ENCODE peak calls at places on chromosomes 6 and 20, in five cellular contexts. S, J, V, C and L are unnamed samples.

GRCh38 chr6:18121580-18122127 is 823 bp downstream of the NHLRC1 start:
- DNase-seq in S (no peak), J (peak; percentile 71), V (no peak), C (peak; percentile 29), L (no peak)

GRCh38 chr6:89925826-89926225 is 31.6 kb downstream of the GJA10 start:
- DNase-seq in S (no peak), J (no peak), V (peak; percentile 53), C (no peak), L (no peak)

GRCh38 chr6:146593978-146594377 is 4.8 kb upstream of the ADGB start:
- DNase-seq in S (no peak), J (no peak), V (no peak), C (no peak), L (no peak)

GRCh38 chr6:43924222-43924702 is 154.3 kb downstream of the VEGFA start:
- DNase-seq in S (no peak), J (no peak), V (no peak), C (no peak), L (no peak)

GRCh38 chr6:25404693-25405169 is 125.6 kb downstream of the CARMIL1 start:
- DNase-seq in S (no peak), J (no peak), V (no peak), C (peak; percentile 56), L (no peak)

GRCh38 chr20:57432874-57433491 is 41.8 kb downstream of the RBM38 start:
- DNase-seq in S (peak; percentile 82), J (no peak), V (no peak), C (peak; percentile 92), L (no peak)

GRCh38 chr20:21554985-21555384 is 41.1 kb upstream of the NKX2-2 start:
- DNase-seq in S (no peak), J (no peak), V (no peak), C (no peak), L (no peak)

GRCh38 chr6:52389626-52390360 is 27.8 kb downstream of the PAQR8 start:
- DNase-seq in S (peak; percentile 75), J (no peak), V (peak; percentile 31), C (peak; percentile 70), L (no peak)

GRCh38 chr6:138692058-138692977 is 81.3 kb upstream of the CCDC28A start:
- DNase-seq in S (peak; percentile 91), J (peak; percentile 61), V (peak; percentile 53), C (peak; percentile 96), L (peak; percentile 8)

GRCh38 chr6:169008641-169009040 is 245.0 kb downstream of the THBS2 start:
- DNase-seq in S (no peak), J (no peak), V (peak; percentile 24), C (no peak), L (no peak)

GRCh38 chr6:154766993-154767392 is 33.8 kb downstream of the SCAF8 start:
- DNase-seq in S (no peak), J (no peak), V (peak; percentile 12), C (no peak), L (peak; percentile 6)

GRCh38 chr6:1335367-1336037 is 23.6 kb downstream of the FOXQ1 start:
- DNase-seq in S (peak; percentile 51), J (no peak), V (peak; percentile 70), C (no peak), L (peak; percentile 98)

GRCh38 chr6:12118604-12119003 is 106.5 kb downstream of the HIVEP1 start:
- DNase-seq in S (no peak), J (no peak), V (no peak), C (no peak), L (no peak)

GRCh38 chr6:151641028-151641427 is 147.2 kb downstream of the CCDC170 start:
- DNase-seq in S (no peak), J (no peak), V (no peak), C (no peak), L (no peak)

GRCh38 chr6:37089783-37090182 is 80.2 kb upstream of the PIM1 start:
- DNase-seq in S (no peak), J (no peak), V (no peak), C (no peak), L (no peak)

GRCh38 chr6:11224966-11225463 is 7.5 kb downstream of the NEDD9 start:
- DNase-seq in S (no peak), J (no peak), V (peak; percentile 31), C (no peak), L (no peak)

GRCh38 chr20:57785061-57785460 is 75.2 kb upstream of the PMEPA1 start:
- DNase-seq in S (no peak), J (no peak), V (no peak), C (no peak), L (no peak)

GRCh38 chr6:112144145-112144926 is 56.9 kb downstream of the FAM229B start:
- DNase-seq in S (no peak), J (no peak), V (no peak), C (no peak), L (no peak)

GRCh38 chr6:122770835-122771601 is 8.5 kb upstream of the FABP7 start:
- DNase-seq in S (no peak), J (no peak), V (no peak), C (no peak), L (no peak)

GRCh38 chr6:161694995-161695394 is 421.1 kb upstream of the AGPAT4 start:
- DNase-seq in S (no peak), J (no peak), V (peak; percentile 53), C (peak; percentile 17), L (no peak)

GRCh38 chr6:10425973-10426780 is 11.3 kb upstream of the TFAP2A start:
- DNase-seq in S (peak; percentile 59), J (peak; percentile 60), V (peak; percentile 21), C (peak; percentile 63), L (no peak)

GRCh38 chr6:145143379-145143778 is 591.9 kb downstream of the EPM2A start:
- DNase-seq in S (no peak), J (no peak), V (no peak), C (no peak), L (no peak)

GRCh38 chr6:18510644-18511033 is 123.5 kb downstream of the RNF144B start:
- DNase-seq in S (no peak), J (no peak), V (no peak), C (no peak), L (no peak)

GRCh38 chr6:129617986-129618385 is 92.0 kb downstream of the ARHGAP18 start:
- DNase-seq in S (no peak), J (no peak), V (peak; percentile 70), C (no peak), L (no peak)

GRCh38 chr20:22684072-22684762 is 99.8 kb upstream of the FOXA2 start:
- DNase-seq in S (peak; percentile 71), J (peak; percentile 84), V (peak; percentile 84), C (peak; percentile 68), L (no peak)

GRCh38 chr6:142715386-142715785 is 229.6 kb downstream of the HIVEP2 start:
- DNase-seq in S (no peak), J (no peak), V (no peak), C (no peak), L (no peak)

GRCh38 chr6:87830834-87831374 is 128.9 kb upstream of the AKIRIN2 start:
- DNase-seq in S (no peak), J (no peak), V (no peak), C (no peak), L (no peak)

DNA sequence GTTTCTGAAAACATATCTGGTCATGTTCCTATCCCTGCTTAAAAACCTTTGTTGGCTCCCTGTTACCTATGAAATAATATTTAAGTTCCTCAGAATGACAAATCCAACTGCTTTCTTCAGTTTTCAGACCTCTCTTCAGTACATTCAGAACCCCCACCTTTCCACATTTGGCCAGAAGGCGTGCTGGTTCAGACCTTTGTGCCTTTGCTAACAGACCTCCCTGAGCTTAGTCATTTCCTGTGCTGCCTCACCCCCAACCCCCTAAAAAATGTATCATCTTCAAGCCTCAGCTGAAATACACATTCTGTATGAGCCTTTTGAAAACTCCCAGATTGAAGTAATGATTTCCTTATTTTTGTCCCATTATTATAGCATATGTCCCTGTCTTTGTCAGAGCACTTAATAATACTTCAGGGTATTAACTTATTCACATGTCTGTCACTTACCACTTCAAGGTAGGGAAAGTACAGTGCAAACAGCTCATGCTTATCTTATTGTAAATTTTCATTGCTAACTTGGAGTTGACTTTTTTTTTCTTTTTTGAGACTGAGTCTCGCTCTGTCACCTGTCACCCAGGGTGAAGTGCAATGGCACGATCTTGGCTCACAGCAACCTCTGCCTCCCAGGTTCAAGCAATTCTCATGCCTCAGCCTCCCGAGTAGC is 19.7 kb downstream of the FAM217A start:
- DNase-seq in S (no peak), J (no peak), V (peak; percentile 93), C (no peak), L (peak; percentile 5)
- TF ChIP-seq CTCF in S (no peak), J (no peak), V (peak; percentile 50), C (no peak), L (peak; percentile 7)

DNA sequence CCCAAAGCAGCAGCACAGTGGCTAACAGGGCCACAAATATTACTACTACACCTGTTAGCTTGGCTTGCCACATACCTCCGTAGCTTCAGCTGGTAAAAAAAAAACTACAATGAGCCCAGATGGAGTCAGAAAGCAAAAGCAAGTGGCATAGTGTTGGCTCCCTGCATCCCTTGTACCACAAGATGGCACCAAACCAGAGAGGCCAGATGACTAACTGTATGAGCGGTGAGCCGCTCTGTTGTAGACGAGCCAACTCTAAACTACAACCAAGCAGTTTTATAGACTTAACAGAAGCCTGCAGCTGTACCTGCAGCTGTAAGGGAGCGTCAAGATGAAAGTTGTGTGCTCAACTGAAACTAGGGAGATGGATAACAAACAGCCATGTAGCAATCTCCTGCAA is 84.5 kb upstream of the MCHR2 start:
- DNase-seq in S (no peak), J (peak; percentile 46), V (peak; percentile 36), C (no peak), L (no peak)
- TF ChIP-seq CTCF in S (no peak), J (no peak), V (peak; percentile 40), C (no peak), L (peak; percentile 70)

GRCh38 chr6:125157725-125158124 is 4.2 kb downstream of the TPD52L1 start:
- DNase-seq in S (no peak), J (no peak), V (no peak), C (no peak), L (no peak)
- TF ChIP-seq CTCF in S (no peak), J (no peak), V (no peak), C (no peak), L (no peak)

DNA sequence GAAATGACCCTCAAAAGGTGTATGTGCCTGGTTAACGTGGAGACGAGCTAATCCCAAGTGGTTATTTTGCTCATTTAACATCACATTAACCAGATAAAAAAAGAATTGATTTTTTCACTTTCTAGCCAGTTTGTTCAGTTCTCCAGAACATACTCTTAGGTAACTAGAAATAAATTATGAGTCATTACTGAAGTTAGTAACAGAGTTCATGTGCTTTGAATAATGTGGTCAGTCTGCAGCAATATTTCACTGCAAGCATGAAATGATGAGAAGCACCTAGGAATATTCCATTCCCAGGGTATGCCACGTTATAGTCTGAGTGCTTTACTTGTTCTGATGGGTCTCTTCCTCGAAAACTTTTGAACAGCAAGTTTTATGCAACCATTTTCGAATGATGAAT is 138.3 kb upstream of the INSM1 start:
- DNase-seq in S (no peak), J (no peak), V (no peak), C (no peak), L (no peak)
- TF ChIP-seq CTCF in S (no peak), J (no peak), V (no peak), C (no peak), L (no peak)

DNA sequence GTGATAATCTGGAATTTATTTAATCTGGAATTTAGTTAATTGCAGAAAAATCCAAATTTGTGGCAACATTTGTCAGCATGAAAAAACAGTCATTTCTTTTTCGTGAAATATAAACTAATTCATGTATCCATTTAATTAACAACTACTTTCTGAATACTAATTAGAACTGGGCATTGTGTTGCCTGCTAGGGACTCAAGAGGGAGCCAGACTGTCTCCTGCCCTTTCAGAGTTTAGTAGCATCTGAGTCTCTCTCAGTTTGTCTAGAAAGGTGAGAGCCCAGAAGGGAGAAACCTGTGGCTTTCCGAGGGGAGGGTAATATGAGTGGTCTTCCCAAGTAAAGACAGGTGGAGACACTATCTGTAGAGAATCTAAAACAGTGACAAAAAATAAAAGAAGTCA is 210.9 kb upstream of the HDDC2 start:
- DNase-seq in S (no peak), J (no peak), V (peak; percentile 11), C (peak; percentile 32), L (no peak)
- TF ChIP-seq CTCF in S (no peak), J (peak; percentile 26), V (peak; percentile 44), C (peak; percentile 28), L (peak; percentile 44)

GRCh38 chr6:82783587-82784253 is 281.9 kb downstream of the UBE3D start:
- DNase-seq in S (no peak), J (no peak), V (no peak), C (no peak), L (no peak)
- TF ChIP-seq CTCF in S (peak; percentile 20), J (peak; percentile 16), V (no peak), C (no peak), L (peak; percentile 44)